ENCODE peak calls at places on chromosomes 6 and 20, in five cellular contexts. X is testis, P is IMR-90, U is heart left ventricle, H is breast epithelium. K is an unnamed sample.

GRCh38 chr6:131366223-131366622 is 206.8 kb upstream of the ARG1 start:
- DNase-seq in P (no peak), H (no peak), U (no peak), X (no peak), K (no peak)

GRCh38 chr6:7190791-7191190 is 83.0 kb downstream of the RREB1 start:
- DNase-seq in X (no peak), U (no peak), P (no peak), H (no peak), K (no peak)

GRCh38 chr20:56454754-56455153 is 13.7 kb upstream of the RTF2 start:
- DNase-seq in U (no peak), H (no peak), X (no peak), P (no peak), K (no peak)

GRCh38 chr20:50379991-50380696 is 130.0 kb upstream of the PTPN1 start:
- DNase-seq in X (no peak), H (no peak), U (no peak), P (no peak), K (no peak)

GRCh38 chr6:135423649-135424128 is 73.9 kb downstream of the AHI1 start:
- DNase-seq in X (no peak), U (no peak), H (no peak), P (peak; percentile 59), K (no peak)

GRCh38 chr20:37598101-37598530 is 70.4 kb upstream of the BLCAP start:
- DNase-seq in X (no peak), H (no peak), P (no peak), U (no peak), K (no peak)

GRCh38 chr6:157273756-157274088 is 49.6 kb downstream of the TMEM242 start:
- DNase-seq in H (no peak), P (peak; percentile 9), X (peak; percentile 40), U (no peak), K (peak; percentile 10)

GRCh38 chr20:37680420-37680819 is 13.4 kb upstream of the CTNNBL1 start:
- DNase-seq in P (no peak), U (no peak), X (no peak), H (no peak), K (no peak)

GRCh38 chr20:60901831-60902230 is 350.2 kb upstream of the CDH4 start:
- DNase-seq in U (no peak), X (no peak), P (no peak), H (no peak), K (no peak)

GRCh38 chr20:10352934-10353866 is 80.8 kb downstream of the MKKS start:
- DNase-seq in P (no peak), X (no peak), H (no peak), U (no peak), K (no peak)

GRCh38 chr6:122049341-122049740 is 350.1 kb upstream of the HSF2 start:
- DNase-seq in U (peak; percentile 29), X (no peak), P (peak; percentile 38), H (no peak), K (no peak)

GRCh38 chr6:166560222-166560621 is 26.3 kb downstream of the RAMACL start:
- DNase-seq in H (no peak), X (no peak), P (no peak), U (no peak), K (no peak)

GRCh38 chr6:5838656-5839396 is 167.9 kb downstream of the NRN1 start:
- DNase-seq in U (no peak), X (no peak), H (no peak), P (no peak), K (no peak)

GRCh38 chr6:35181313-35181932 is 32.3 kb upstream of the SCUBE3 start:
- DNase-seq in X (peak; percentile 50), U (no peak), P (peak; percentile 64), H (no peak), K (no peak)

GRCh38 chr6:91678679-91679078 is 1091.8 kb upstream of the MAP3K7 start:
- DNase-seq in X (no peak), U (no peak), H (no peak), P (no peak), K (no peak)

GRCh38 chr6:75301537-75301936 is 16.9 kb upstream of the TMEM30A start:
- DNase-seq in U (no peak), P (no peak), X (no peak), H (no peak), K (no peak)

GRCh38 chr6:166439366-166440091 is 56.8 kb upstream of the MPC1 start:
- DNase-seq in P (no peak), U (no peak), X (no peak), H (no peak), K (no peak)

GRCh38 chr6:33848498-33848897 is 44.7 kb upstream of the MLN start:
- DNase-seq in P (no peak), U (no peak), H (no peak), X (no peak), K (no peak)

GRCh38 chr20:43433250-43433854 is 24.3 kb upstream of the SRSF6 start:
- DNase-seq in X (no peak), H (no peak), P (no peak), U (no peak), K (no peak)

GRCh38 chr6:159981591-159982245 is 12.8 kb downstream of the IGF2R start:
- DNase-seq in X (peak; percentile 49), U (peak; percentile 50), H (no peak), P (peak; percentile 91), K (no peak)

GRCh38 chr20:58143531-58143930 is 84.9 kb downstream of the ANKRD60 start:
- DNase-seq in P (no peak), U (no peak), H (no peak), X (no peak), K (no peak)

GRCh38 chr20:37856932-37857660 is 45.8 kb upstream of the VSTM2L start:
- DNase-seq in H (no peak), X (no peak), P (peak; percentile 89), U (no peak), K (no peak)

GRCh38 chr6:32852018-32852843 is 1.3 kb downstream of the TAP1 start:
- DNase-seq in U (peak; percentile 48), X (peak; percentile 58), P (no peak), H (no peak), K (no peak)

GRCh38 chr6:3320238-3320637 is 61.5 kb downstream of the PSMG4 start:
- DNase-seq in X (no peak), P (no peak), H (no peak), U (no peak), K (no peak)

GRCh38 chr6:126696921-126697693 is 357.2 kb downstream of the CENPW start:
- DNase-seq in U (no peak), X (no peak), P (no peak), H (no peak), K (no peak)

GRCh38 chr6:41059569-41059968 is 6.6 kb downstream of the APOBEC2 start:
- DNase-seq in X (no peak), P (peak; percentile 47), H (no peak), U (no peak), K (no peak)

GRCh38 chr6:21384211-21384610 is 209.3 kb upstream of the SOX4 start:
- DNase-seq in P (no peak), X (no peak), U (no peak), H (no peak), K (no peak)

GRCh38 chr6:4189249-4189648 is 53.9 kb upstream of the ECI2 start:
- DNase-seq in P (no peak), H (no peak), U (no peak), X (no peak), K (no peak)

GRCh38 chr6:154682633-154683125 is 50.5 kb upstream of the SCAF8 start:
- DNase-seq in U (no peak), X (no peak), H (no peak), P (no peak), K (no peak)

GRCh38 chr20:60365063-60365640 is 406.9 kb downstream of the CDH26 start:
- DNase-seq in U (no peak), X (peak; percentile 20), P (no peak), H (no peak), K (no peak)

GRCh38 chr20:63206878-63207277 is 9.1 kb downstream of the YTHDF1 start:
- DNase-seq in H (peak; percentile 73), X (peak; percentile 50), U (no peak), P (peak; percentile 17), K (no peak)

GRCh38 chr20:48928832-48929725 is 7.6 kb downstream of the ARFGEF2 start:
- DNase-seq in H (no peak), X (no peak), P (peak; percentile 69), U (no peak), K (no peak)

GRCh38 chr20:48923149-48923718 is 1.7 kb downstream of the ARFGEF2 start:
- DNase-seq in X (no peak), U (no peak), P (no peak), H (no peak), K (no peak)

GRCh38 chr20:48924711-48925109 is 3.2 kb downstream of the ARFGEF2 start:
- DNase-seq in P (no peak), X (no peak), U (no peak), H (no peak), K (no peak)

GRCh38 chr20:48926816-48927215 is 5.3 kb downstream of the ARFGEF2 start:
- DNase-seq in P (no peak), H (no peak), U (no peak), X (no peak), K (no peak)

GRCh38 chr20:48926267-48926666 is 4.8 kb downstream of the ARFGEF2 start:
- DNase-seq in H (no peak), P (no peak), X (no peak), U (no peak), K (no peak)
- H3K9me3 ChIP-seq in H (no peaks in the 10 kb centered on the region), P (no peaks in the 10 kb centered on the region), X (no peaks in the 10 kb centered on the region), U (no peaks in the 10 kb centered on the region), K (no peaks in the 10 kb centered on the region)

GRCh38 chr6:53544500-53545308 is at the start of gene GCLC:
- DNase-seq in H (peak; percentile 88), X (peak; percentile 96), U (peak; percentile 96), P (peak; percentile 95), K (peak; percentile 71)
- TF ChIP-seq POLR2A in H (peak; percentile 43), X (peak; percentile 43), U (peak; percentile 94), P (peak; percentile 94), K (peak; percentile 91)

DNA sequence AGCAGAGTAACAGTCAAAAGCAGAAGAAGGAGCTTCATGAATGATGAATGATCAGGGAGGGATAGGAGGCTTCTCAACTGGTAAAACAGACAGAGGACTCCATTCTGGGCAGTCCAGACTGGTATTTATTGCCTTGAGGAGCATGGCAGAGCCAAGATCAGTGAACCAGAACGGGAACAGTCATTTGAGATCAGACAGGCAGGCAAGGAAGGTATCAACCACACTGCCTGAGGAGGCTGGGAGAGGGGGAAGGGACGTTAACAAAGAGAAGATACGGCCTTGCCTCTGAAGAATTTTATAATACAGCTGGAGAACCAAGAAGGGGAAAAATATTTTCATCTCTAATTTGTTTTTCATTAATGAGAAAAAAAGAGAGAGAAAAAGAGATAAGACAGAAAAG is at the start of gene DEFB121:
- DNase-seq in P (no peak), X (no peak), H (no peak), U (no peak), K (no peak)
- H3K9me3 ChIP-seq in P (no peaks in the 10 kb centered on the region), X (no peaks in the 10 kb centered on the region), H (no peaks in the 10 kb centered on the region), U (no peaks in the 10 kb centered on the region), K (no peaks in the 10 kb centered on the region)

DNA sequence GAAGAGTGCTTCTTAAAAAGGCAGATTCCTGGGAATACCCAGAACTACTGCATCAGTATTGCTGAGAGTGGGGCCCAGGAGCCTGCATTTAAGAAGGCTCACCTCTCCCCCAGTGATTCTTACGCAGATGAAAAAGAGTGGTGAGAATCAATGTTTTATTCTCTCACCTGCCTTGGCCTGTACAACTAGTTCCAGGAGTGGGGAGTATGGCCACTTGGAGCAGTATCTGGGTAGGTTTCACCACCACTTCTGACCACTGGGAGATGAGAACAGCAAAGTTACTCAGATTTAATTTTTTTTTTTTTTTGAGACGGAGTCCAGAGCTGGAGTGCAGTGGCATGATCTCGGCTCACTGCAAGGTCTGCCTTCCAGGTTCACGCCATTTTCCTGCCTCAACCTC is 16.9 kb downstream of the CAP2 start:
- DNase-seq in X (no peak), P (no peak), U (no peak), H (no peak), K (no peak)
- TF ChIP-seq POLR2A in X (no peak), P (no peak), U (no peak), H (no peak), K (no peak)

GRCh38 chr6:142207265-142207877 is 60.3 kb downstream of the VTA1 start:
- DNase-seq in P (peak; percentile 64), U (peak; percentile 38), X (peak; percentile 69), H (no peak), K (no peak)
- H3K9me3 ChIP-seq in P (no peaks in the 10 kb centered on the region), U (no peaks in the 10 kb centered on the region), X (no peaks in the 10 kb centered on the region), H (no peaks in the 10 kb centered on the region), K (no peaks in the 10 kb centered on the region)